ENCODE peak calls at places on chromosome 6, in four cellular contexts. L is BJ; M is activated T-cell treated with anti-CD3 and anti-CD28 coated beads, Interleukin-2, amount 50 U/mL, for 4 hours; H is cardiac fibroblast. E is an unnamed sample.

GRCh38 chr6:168149015-168149414 is 70.0 kb upstream of the FRMD1 start:
- DNase-seq in L (no peak), H (no peak), M (no peak), E (no peak)

GRCh38 chr6:6629416-6629815 is 40.9 kb downstream of the LY86 start:
- DNase-seq in L (no peak), M (no peak), H (peak), E (no peak)

GRCh38 chr6:17580518-17581048 is 19.5 kb upstream of the FAM8A1 start:
- DNase-seq in L (no peak), H (peak), M (peak), E (no peak)

GRCh38 chr6:9178066-9178465 is 742.7 kb upstream of the SLC35B3 start:
- DNase-seq in M (no peak), L (no peak), H (no peak), E (no peak)

GRCh38 chr6:160226118-160226541 is 32.5 kb downstream of the SLC22A2 start:
- DNase-seq in L (no peak), H (peak), M (no peak), E (no peak)

GRCh38 chr6:159036673-159037072 is 8.1 kb downstream of the TAGAP start:
- DNase-seq in L (no peak), H (no peak), M (no peak), E (no peak)

GRCh38 chr6:88561974-88562736 is 396.0 kb upstream of the CNR1 start:
- DNase-seq in L (no peak), H (peak), M (no peak), E (no peak)

GRCh38 chr6:106445508-106445878 is 85.0 kb downstream of the CRYBG1 start:
- DNase-seq in H (no peak), M (no peak), L (no peak), E (no peak)

GRCh38 chr6:87174078-87174579 is 18.8 kb downstream of the ZNF292 start:
- DNase-seq in M (no peak), H (no peak), L (no peak), E (no peak)

GRCh38 chr6:74731921-74732320 is 473.9 kb downstream of the COL12A1 start:
- DNase-seq in L (no peak), M (no peak), H (peak), E (no peak)

GRCh38 chr6:158642805-158643489 is 1.6 kb downstream of the DYNLT1 start:
- DNase-seq in M (no peak), H (no peak), L (no peak), E (no peak)

GRCh38 chr6:28743271-28743789 is 180.5 kb downstream of the TRIM27 start:
- DNase-seq in H (no peak), M (no peak), L (no peak), E (no peak)

GRCh38 chr6:151440930-151441329 is 11.0 kb downstream of the RMND1 start:
- DNase-seq in H (peak), L (no peak), M (no peak), E (no peak)

GRCh38 chr6:14880052-14880451 is 365.8 kb upstream of the JARID2 start:
- DNase-seq in L (no peak), M (no peak), H (no peak), E (no peak)

GRCh38 chr6:27119761-27120160 is 127.7 kb upstream of the PRSS16 start:
- DNase-seq in M (no peak), L (no peak), H (no peak), E (no peak)

GRCh38 chr6:111353914-111354464 is 129.0 kb downstream of the REV3L start:
- DNase-seq in M (no peak), L (no peak), H (peak), E (no peak)

GRCh38 chr6:90369024-90369519 is 72.4 kb upstream of the BACH2 start:
- DNase-seq in M (no peak), H (peak), L (peak), E (no peak)

GRCh38 chr6:167742719-167743303 is 83.9 kb upstream of the AFDN start:
- DNase-seq in M (no peak), L (no peak), H (peak), E (no peak)

GRCh38 chr6:168828035-168828434 is 387.1 kb downstream of the SMOC2 start:
- DNase-seq in H (no peak), L (no peak), M (no peak), E (no peak)

GRCh38 chr6:36217188-36217587 is 20.6 kb downstream of the BRPF3 start:
- DNase-seq in M (no peak), L (no peak), H (no peak), E (no peak)

GRCh38 chr6:142820336-142821016 is 124.5 kb downstream of the HIVEP2 start:
- DNase-seq in L (no peak), H (no peak), M (no peak), E (no peak)

GRCh38 chr6:42339991-42340401 is 111.7 kb downstream of the TRERF1 start:
- DNase-seq in M (no peak), H (no peak), L (no peak), E (no peak)

GRCh38 chr6:15366003-15366535 is 120.2 kb downstream of the JARID2 start:
- DNase-seq in H (no peak), M (no peak), L (no peak), E (no peak)

GRCh38 chr6:156816505-156816904 is 39.3 kb downstream of the ARID1B start:
- DNase-seq in M (no peak), H (peak), L (no peak), E (no peak)